ENCODE peak calls at places on chromosomes 12 and 14, in seven cellular contexts. V is hepatocyte, P is H9, I is GM06990, T is tibial artery, F is WTC11, J is MCF 10A. X is an unnamed sample.

GRCh38 chr12:13173012-13173441 is 23.5 kb upstream of the EMP1 start:
- DNase-seq in V (peak), P (no peak), I (no peak), T (no peak), F (no peak), J (no peak), X (no peak)

GRCh38 chr14:60738843-60739508 is 4.4 kb downstream of the MNAT1 start:
- DNase-seq in V (no peak), P (no peak), I (no peak), T (no peak), F (no peak), J (no peak), X (no peak)

GRCh38 chr12:3135522-3136461 is 58.6 kb downstream of the TSPAN9 start:
- DNase-seq in V (peak), P (peak), I (peak), T (peak), F (peak), J (peak), X (peak)

GRCh38 chr12:4806439-4807115 is 86.4 kb downstream of the GALNT8 start:
- DNase-seq in V (no peak), P (no peak), I (no peak), T (no peak), F (no peak), J (no peak), X (no peak)

GRCh38 chr14:71583705-71584104 is 348.5 kb upstream of the RGS6 start:
- DNase-seq in V (no peak), P (no peak), I (no peak), T (no peak), F (no peak), J (no peak), X (no peak)

GRCh38 chr12:11310336-11310735 is at the start of gene PRB4:
- DNase-seq in V (no peak), P (no peak), I (no peak), T (no peak), F (no peak), J (no peak), X (no peak)

GRCh38 chr12:111991946-111992345 is 21.0 kb downstream of the TMEM116 start:
- DNase-seq in V (no peak), P (no peak), I (no peak), T (no peak), F (no peak), J (no peak), X (no peak)

GRCh38 chr14:67490201-67490600 is 1.7 kb upstream of the TMEM229B start:
- DNase-seq in V (peak), P (no peak), I (no peak), T (no peak), F (no peak), J (peak), X (no peak)

GRCh38 chr12:46388427-46388992 is 15.9 kb upstream of the SLC38A2 start:
- DNase-seq in V (no peak), P (no peak), I (peak), T (no peak), F (no peak), J (no peak), X (peak)

GRCh38 chr12:96471368-96472040 is 17.9 kb upstream of the CFAP54 start:
- DNase-seq in V (no peak), P (no peak), I (no peak), T (no peak), F (no peak), J (no peak), X (no peak)

GRCh38 chr14:95770777-95771176 is 56.9 kb upstream of the TCL1A start:
- DNase-seq in V (no peak), P (no peak), I (no peak), T (no peak), F (no peak), J (peak), X (no peak)

GRCh38 chr14:52043690-52044089 is 25.2 kb downstream of the NID2 start:
- DNase-seq in V (peak), P (peak), I (no peak), T (no peak), F (peak), J (peak), X (peak)

GRCh38 chr12:106227641-106228319 is 20.0 kb downstream of the CKAP4 start:
- DNase-seq in V (peak), P (peak), I (no peak), T (no peak), F (no peak), J (peak), X (no peak)

GRCh38 chr12:65810036-65810435 is 14.2 kb upstream of the HMGA2 start:
- DNase-seq in V (no peak), P (no peak), I (no peak), T (no peak), F (no peak), J (no peak), X (no peak)

GRCh38 chr14:22865424-22866215 is 5.9 kb upstream of the LRP10 start:
- DNase-seq in V (no peak), P (peak), I (no peak), T (no peak), F (peak), J (no peak), X (no peak)

GRCh38 chr12:33313476-33313875 is 126.1 kb downstream of the SYT10 start:
- DNase-seq in V (no peak), P (no peak), I (no peak), T (no peak), F (no peak), J (no peak), X (no peak)

GRCh38 chr12:106434521-106434920 is 77.0 kb downstream of the POLR3B start:
- DNase-seq in V (no peak), P (no peak), I (no peak), T (no peak), F (no peak), J (no peak), X (no peak)

GRCh38 chr12:34215213-34215892 is 193.1 kb downstream of the ALG10 start:
- DNase-seq in V (no peak), P (no peak), I (no peak), T (no peak), F (no peak), J (no peak), X (no peak)

GRCh38 chr12:50707396-50707795 is 56.5 kb upstream of the ATF1 start:
- DNase-seq in V (no peak), P (no peak), I (no peak), T (no peak), F (no peak), J (no peak), X (no peak)

GRCh38 chr14:92321701-92322100 is 1.3 kb upstream of the SLC24A4 start:
- DNase-seq in V (no peak), P (no peak), I (no peak), T (no peak), F (no peak), J (no peak), X (no peak)

GRCh38 chr12:74431821-74432220 is 105.8 kb upstream of the ATXN7L3B start:
- DNase-seq in V (no peak), P (no peak), I (no peak), T (no peak), F (no peak), J (no peak), X (no peak)

GRCh38 chr14:102579696-102580551 is 12.5 kb upstream of the RCOR1 start:
- DNase-seq in V (peak), P (no peak), I (no peak), T (no peak), F (no peak), J (peak), X (no peak)

GRCh38 chr12:18810537-18811253 is 72.8 kb downstream of the CAPZA3 start:
- DNase-seq in V (no peak), P (no peak), I (no peak), T (no peak), F (no peak), J (no peak), X (no peak)

GRCh38 chr12:19410211-19410610 is 29.1 kb upstream of the AEBP2 start:
- DNase-seq in V (no peak), P (no peak), I (no peak), T (no peak), F (no peak), J (no peak), X (no peak)

GRCh38 chr12:93868771-93869170 is 191.6 kb downstream of the CRADD start:
- DNase-seq in V (no peak), P (no peak), I (no peak), T (peak), F (no peak), J (no peak), X (no peak)

GRCh38 chr14:76323331-76324050 is 52.4 kb upstream of the ESRRB start:
- DNase-seq in V (no peak), P (no peak), I (no peak), T (no peak), F (no peak), J (no peak), X (no peak)

GRCh38 chr12:130013771-130014484 is 110.1 kb upstream of the TMEM132D start:
- DNase-seq in V (peak), P (peak), I (peak), T (no peak), F (peak), J (peak), X (peak)

GRCh38 chr14:36217027-36217426 is 40.5 kb upstream of the PTCSC3 start:
- DNase-seq in V (no peak), P (no peak), I (no peak), T (no peak), F (no peak), J (no peak), X (no peak)

GRCh38 chr12:105775351-105775750 is 363.4 kb downstream of the NUAK1 start:
- DNase-seq in V (no peak), P (no peak), I (no peak), T (no peak), F (no peak), J (no peak), X (no peak)

GRCh38 chr12:106058256-106059182 is 80.2 kb downstream of the NUAK1 start:
- DNase-seq in V (no peak), P (no peak), I (no peak), T (no peak), F (no peak), J (no peak), X (no peak)

GRCh38 chr14:105294142-105294597 is 6.6 kb downstream of the BRF1 start:
- DNase-seq in V (no peak), P (no peak), I (peak), T (no peak), F (no peak), J (no peak), X (no peak)

GRCh38 chr14:36671149-36671548 is 9.5 kb downstream of the PAX9 start:
- DNase-seq in V (no peak), P (no peak), I (no peak), T (no peak), F (no peak), J (no peak), X (no peak)

GRCh38 chr12:3367750-3368444 is 123.1 kb upstream of the PRMT8 start:
- DNase-seq in V (no peak), P (peak), I (no peak), T (no peak), F (no peak), J (no peak), X (no peak)

DNA sequence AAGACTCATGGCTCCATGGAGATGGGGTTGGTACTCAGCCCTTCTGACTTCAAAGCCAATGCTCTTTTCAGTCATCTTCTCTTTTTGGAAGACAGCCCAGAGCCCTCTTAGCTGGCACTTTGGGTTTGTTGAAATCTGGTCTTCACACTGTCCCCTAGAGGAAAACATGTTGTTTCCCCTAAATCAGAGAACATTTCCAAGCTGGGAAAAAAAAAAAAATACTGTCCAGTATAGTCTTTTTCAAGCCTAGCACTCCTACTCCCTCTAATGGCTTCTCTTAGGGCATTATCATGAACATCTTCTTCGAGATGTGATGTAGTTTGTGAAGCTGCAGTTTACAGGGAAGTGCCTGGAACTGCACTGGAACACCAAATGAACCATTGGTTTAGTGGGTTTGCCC is 3.0 kb upstream of the ZC3H14 start:
- DNase-seq in V (peak), P (no peak), I (no peak), T (no peak), F (no peak), J (peak), X (no peak)
- TF ChIP-seq CTCF in V (peak), P (peak), I (peak), T (peak), F (no peak), J (no peak), X (no peak)

GRCh38 chr12:69933115-69933552 is 108.1 kb downstream of the MYRFL start:
- DNase-seq in V (no peak), P (peak), I (peak), T (no peak), F (peak), J (no peak), X (peak)
- TF ChIP-seq CTCF in V (no peak), P (no peak), I (no peak), T (no peak), F (no peak), J (no peak), X (no peak)

GRCh38 chr12:121182222-121182896 is 27.6 kb upstream of the P2RX4 start:
- DNase-seq in V (no peak), P (no peak), I (no peak), T (no peak), F (no peak), J (no peak), X (no peak)

GRCh38 chr12:121184984-121185894 is 24.7 kb upstream of the P2RX4 start:
- DNase-seq in V (no peak), P (no peak), I (no peak), T (no peak), F (no peak), J (no peak), X (no peak)

GRCh38 chr12:121187501-121187900 is 22.4 kb upstream of the P2RX4 start:
- DNase-seq in V (no peak), P (no peak), I (no peak), T (no peak), F (no peak), J (no peak), X (no peak)

GRCh38 chr12:121186826-121187225 is 23.1 kb upstream of the P2RX4 start:
- DNase-seq in V (no peak), P (no peak), I (no peak), T (no peak), F (no peak), J (no peak), X (no peak)

DNA sequence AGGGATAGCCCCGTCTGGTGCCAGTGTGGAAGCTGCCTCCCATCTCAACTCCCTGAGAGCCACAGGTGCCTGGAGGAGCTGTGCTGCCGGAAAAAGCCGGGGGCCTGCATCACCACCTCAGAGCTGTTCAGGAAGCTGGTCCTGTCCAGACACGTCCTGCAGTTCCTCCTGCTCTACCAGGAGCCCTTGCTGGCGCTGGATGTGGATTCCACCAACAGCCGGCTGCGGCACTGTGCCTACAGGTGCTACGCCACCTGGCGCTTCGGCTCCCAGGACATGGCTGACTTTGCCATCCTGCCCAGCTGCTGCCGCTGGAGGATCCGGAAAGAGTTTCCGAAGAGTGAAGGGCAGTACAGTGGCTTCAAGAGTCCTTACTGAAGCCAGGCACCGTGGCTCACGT is 25.5 kb upstream of the P2RX4 start:
- DNase-seq in V (no peak), P (peak), I (no peak), T (no peak), F (peak), J (peak), X (no peak)
- TF ChIP-seq CTCF in V (no peak), P (no peak), I (no peak), T (no peak), F (no peak), J (no peak), X (no peak)

GRCh38 chr14:68709007-68709406 is 83.9 kb downstream of the ZFP36L1 start:
- DNase-seq in V (no peak), P (no peak), I (no peak), T (no peak), F (no peak), J (no peak), X (no peak)

GRCh38 chr14:68708343-68708742 is 84.5 kb downstream of the ZFP36L1 start:
- DNase-seq in V (no peak), P (no peak), I (no peak), T (no peak), F (no peak), J (no peak), X (no peak)

GRCh38 chr14:68711551-68712437 is 81.1 kb downstream of the ZFP36L1 start:
- DNase-seq in V (no peak), P (peak), I (no peak), T (no peak), F (no peak), J (no peak), X (no peak)

GRCh38 chr14:68712703-68713370 is 80.0 kb downstream of the ZFP36L1 start:
- DNase-seq in V (no peak), P (peak), I (no peak), T (no peak), F (no peak), J (no peak), X (no peak)

DNA sequence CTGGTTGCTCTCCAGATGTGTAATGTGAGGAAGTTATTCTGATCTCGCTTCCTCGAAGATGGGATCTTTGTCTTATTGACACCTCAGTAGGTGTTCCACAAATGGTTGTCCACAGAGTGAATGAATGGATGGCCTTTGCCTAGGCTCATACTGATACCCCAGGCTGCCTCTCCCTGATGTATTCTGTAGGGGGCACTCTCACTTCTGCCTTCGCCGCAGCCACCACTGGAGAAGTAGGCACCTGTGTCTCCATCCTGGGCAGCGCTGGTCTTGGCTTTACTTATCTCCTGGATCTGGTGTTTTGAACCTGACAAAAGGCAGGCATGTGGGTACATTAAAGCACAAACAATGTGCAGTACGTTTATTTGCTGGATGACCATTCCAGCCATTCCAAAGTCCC is 82.1 kb downstream of the ZFP36L1 start:
- DNase-seq in V (no peak), P (peak), I (no peak), T (no peak), F (no peak), J (no peak), X (no peak)
- TF ChIP-seq CTCF in V (no peak), P (peak), I (no peak), T (no peak), F (no peak), J (no peak), X (no peak)

GRCh38 chr12:103547929-103548328 is 39.1 kb upstream of the STAB2 start:
- DNase-seq in V (no peak), P (no peak), I (no peak), T (no peak), F (peak), J (no peak), X (no peak)
- TF ChIP-seq CTCF in V (no peak), P (no peak), I (no peak), T (no peak), F (no peak), J (no peak), X (no peak)

GRCh38 chr14:81533536-81534343 is at the start of gene SEL1L:
- DNase-seq in V (peak), P (peak), I (peak), T (peak), F (peak), J (peak), X (peak)
- TF ChIP-seq CTCF in V (no peak), P (no peak), I (no peak), T (no peak), F (no peak), J (no peak), X (no peak)

GRCh38 chr12:125249932-125250331 is 184.7 kb downstream of the AACS start:
- DNase-seq in V (no peak), P (no peak), I (no peak), T (no peak), F (no peak), J (no peak), X (no peak)
- TF ChIP-seq CTCF in V (no peak), P (no peak), I (no peak), T (no peak), F (no peak), J (no peak), X (no peak)

DNA sequence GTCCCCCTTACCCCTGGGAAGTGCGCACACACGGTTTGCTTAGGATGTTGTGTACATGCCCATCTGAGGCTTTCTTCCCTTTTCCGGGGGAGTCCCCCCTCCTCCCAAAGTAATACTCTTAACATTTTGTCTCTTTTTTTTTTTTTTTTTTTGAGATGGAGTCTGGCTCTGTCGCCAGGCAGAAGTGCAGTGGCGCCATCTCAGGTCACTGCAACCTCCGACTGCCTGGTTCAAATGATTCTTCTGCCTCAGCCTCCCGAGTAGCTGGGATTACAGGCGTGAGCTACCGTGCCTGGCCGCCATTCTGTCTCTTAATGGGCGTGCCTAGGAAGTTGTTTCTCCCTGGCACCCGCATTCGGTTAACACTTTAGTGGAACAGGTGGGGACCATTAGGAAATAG is 4.5 kb upstream of the GMFB start:
- DNase-seq in V (no peak), P (peak), I (no peak), T (no peak), F (peak), J (no peak), X (no peak)
- TF ChIP-seq CTCF in V (no peak), P (peak), I (no peak), T (no peak), F (no peak), J (no peak), X (no peak)

X was measured in GM20000.